ENCODE peak calls at places on chromosomes 12 and 14, in eight cellular contexts. S is A673, G is brain microvascular endothelial cell, M is HAP-1, C is MG63, N is fibroblast of mammary gland, F is psoas muscle, Y is BJ. P is an unnamed sample.

GRCh38 chr12:49055978-49056754 is 4.4 kb downstream of the KMT2D start:
- DNase-seq in N (peak), F (no peak), C (no peak), Y (peak), S (peak), G (peak), M (peak), P (peak)

GRCh38 chr14:58238252-58239247 is 6.1 kb upstream of the PSMA3 start:
- DNase-seq in S (no peak), G (peak), M (no peak), F (no peak), Y (no peak), N (peak), C (no peak), P (no peak)

GRCh38 chr14:49057838-49058510 is 528.2 kb downstream of the RPS29 start:
- DNase-seq in Y (no peak), C (no peak), S (no peak), N (no peak), M (no peak), G (no peak), F (no peak), P (no peak)

GRCh38 chr12:71799105-71799504 is 40.5 kb upstream of the TBC1D15 start:
- DNase-seq in G (peak), C (peak), N (peak), S (peak), Y (no peak), F (no peak), M (no peak), P (peak)

GRCh38 chr12:68451261-68452091 is 119.3 kb upstream of the MDM1 start:
- DNase-seq in N (peak), F (peak), C (peak), G (peak), S (peak), M (no peak), Y (peak), P (peak)

GRCh38 chr12:65022441-65022840 is 98.7 kb downstream of the WIF1 start:
- DNase-seq in C (no peak), Y (no peak), M (no peak), G (no peak), N (no peak), S (no peak), F (no peak), P (no peak)

GRCh38 chr12:91896725-91897515 is 248.7 kb downstream of the BTG1 start:
- DNase-seq in S (no peak), C (no peak), G (no peak), Y (no peak), N (peak), M (no peak), F (peak), P (peak)

GRCh38 chr14:81396108-81396507 is 4.0 kb downstream of the STON2 start:
- DNase-seq in G (no peak), N (peak), F (no peak), Y (no peak), S (peak), M (no peak), C (peak), P (peak)

GRCh38 chr12:94601972-94602517 is 48.3 kb downstream of the TMCC3 start:
- DNase-seq in F (no peak), Y (no peak), G (no peak), S (no peak), C (no peak), N (no peak), M (no peak), P (no peak)

GRCh38 chr12:16148938-16149337 is 128.5 kb downstream of the SLC15A5 start:
- DNase-seq in C (no peak), S (no peak), Y (no peak), F (no peak), M (no peak), N (no peak), G (no peak), P (no peak)

GRCh38 chr12:67453181-67453580 is 184.0 kb downstream of the CAND1 start:
- DNase-seq in Y (no peak), N (no peak), C (no peak), M (no peak), G (no peak), F (no peak), S (no peak), P (no peak)

GRCh38 chr12:123034865-123035264 is 54.4 kb downstream of the ARL6IP4 start:
- DNase-seq in M (no peak), S (peak), F (no peak), N (peak), Y (no peak), G (peak), C (peak), P (peak)

GRCh38 chr12:49662998-49663843 is 39.9 kb downstream of the PRPF40B start:
- DNase-seq in F (peak), N (peak), M (no peak), C (peak), S (peak), Y (peak), G (peak), P (peak)

GRCh38 chr14:38135096-38135495 is 72.6 kb upstream of the SSTR1 start:
- DNase-seq in C (no peak), Y (no peak), N (no peak), F (no peak), M (no peak), S (no peak), G (no peak), P (no peak)

GRCh38 chr12:89919241-89919906 is 210.7 kb upstream of the ATP2B1 start:
- DNase-seq in C (no peak), N (no peak), M (no peak), S (no peak), Y (no peak), G (no peak), F (no peak), P (no peak)

GRCh38 chr14:94598816-94599655 is 13.2 kb upstream of the SERPINA3 start:
- DNase-seq in F (peak), M (peak), Y (peak), N (peak), G (peak), S (peak), C (peak), P (peak)

GRCh38 chr14:96091941-96092411 is 52.8 kb downstream of the C14orf132 start:
- DNase-seq in C (no peak), F (no peak), G (peak), M (no peak), S (no peak), Y (no peak), N (peak), P (no peak)

GRCh38 chr12:111445311-111446043 is 39.8 kb downstream of the SH2B3 start:
- DNase-seq in F (no peak), S (no peak), N (no peak), Y (no peak), C (no peak), G (no peak), M (peak), P (no peak)

GRCh38 chr14:30996892-30997659 is 28.4 kb upstream of the AP4S1 start:
- DNase-seq in S (peak), G (no peak), M (peak), C (no peak), Y (no peak), F (no peak), N (no peak), P (no peak)

GRCh38 chr12:19131020-19131431 is 1.5 kb downstream of the PLEKHA5 start:
- DNase-seq in M (peak), C (peak), S (peak), N (peak), F (no peak), Y (no peak), G (no peak), P (peak)

GRCh38 chr14:69879175-69880047 is at the start of gene SMOC1:
- DNase-seq in F (peak), Y (no peak), S (peak), N (peak), G (peak), M (peak), C (peak), P (no peak)

GRCh38 chr12:77833329-77833728 is 2.6 kb downstream of the NAV3 start:
- DNase-seq in Y (no peak), M (no peak), G (no peak), S (peak), F (no peak), N (no peak), C (no peak), P (no peak)

GRCh38 chr12:131077931-131078391 is 124.3 kb downstream of the ADGRD1 start:
- DNase-seq in F (no peak), G (no peak), Y (no peak), N (no peak), S (no peak), C (no peak), M (no peak), P (no peak)

GRCh38 chr12:20174776-20175175 is 193.6 kb upstream of the PDE3A start:
- DNase-seq in N (peak), G (no peak), M (no peak), S (no peak), C (peak), Y (no peak), F (no peak), P (no peak)

GRCh38 chr12:54054442-54055332 is 1.1 kb downstream of the HOXC4 start:
- DNase-seq in G (no peak), S (peak), F (no peak), M (peak), Y (no peak), N (no peak), C (no peak), P (no peak)

GRCh38 chr14:25537846-25538455 is 488.0 kb upstream of the STXBP6 start:
- DNase-seq in C (peak), Y (no peak), S (peak), M (peak), F (no peak), N (peak), G (no peak), P (no peak)

GRCh38 chr12:54182981-54183380 is 5.8 kb downstream of the SMUG1 start:
- DNase-seq in F (no peak), Y (no peak), C (no peak), M (no peak), G (no peak), S (no peak), N (no peak), P (no peak)

GRCh38 chr14:39446131-39446744 is 14.0 kb upstream of the FBXO33 start:
- DNase-seq in C (no peak), N (no peak), F (no peak), G (no peak), S (no peak), Y (no peak), M (no peak), P (no peak)

GRCh38 chr12:130044991-130045621 is 117.2 kb upstream of the FZD10 start:
- DNase-seq in S (no peak), Y (no peak), C (no peak), G (no peak), N (no peak), M (no peak), F (no peak), P (no peak)

GRCh38 chr14:104547998-104548700 is 31.4 kb upstream of the C14orf180 start:
- DNase-seq in C (no peak), F (no peak), S (no peak), Y (no peak), M (no peak), G (no peak), N (no peak), P (no peak)

GRCh38 chr14:105021656-105022275 is 883 bp upstream of the CDCA4 start:
- DNase-seq in S (peak), G (no peak), N (peak), C (peak), M (peak), Y (no peak), F (peak), P (peak)

GRCh38 chr12:130713581-130713991 is 2.5 kb downstream of the RIMBP2 start:
- DNase-seq in S (peak), Y (no peak), G (no peak), M (no peak), C (no peak), F (no peak), N (no peak), P (no peak)

GRCh38 chr12:44159870-44160269 is 324.0 kb downstream of the TMEM117 start:
- DNase-seq in Y (no peak), N (no peak), F (no peak), M (no peak), C (no peak), S (no peak), G (no peak), P (no peak)

GRCh38 chr12:110436231-110436630 is 13.9 kb downstream of the ARPC3 start:
- DNase-seq in N (peak), G (no peak), C (no peak), F (no peak), S (no peak), M (no peak), Y (no peak), P (no peak)

GRCh38 chr12:110426300-110426910 is 22.9 kb upstream of the ANAPC7 start:
- DNase-seq in N (peak), M (no peak), F (no peak), S (no peak), C (no peak), G (no peak), Y (peak), P (peak)

GRCh38 chr12:110431957-110432587 is 18.1 kb downstream of the ARPC3 start:
- DNase-seq in G (no peak), C (no peak), F (no peak), N (no peak), S (no peak), Y (no peak), M (no peak), P (no peak)
- H3K4me3 ChIP-seq in G (peak), C (peak), F (peak), N (peak), S (peak), Y (peak), M (peak), P (peak)

GRCh38 chr14:99660006-99660566 is 15.2 kb downstream of the HHIPL1 start:
- DNase-seq in S (no peak), M (no peak), C (no peak), F (no peak), Y (no peak), N (no peak), G (no peak), P (no peak)
- H3K4me3 ChIP-seq in S (no peak), M (no peak), C (no peak), F (no peak), Y (no peak), N (no peak), G (no peak), P (no peak)

GRCh38 chr14:75094896-75095295 is 25.5 kb downstream of the ZC2HC1C start:
- DNase-seq in G (no peak), C (no peak), S (no peak), M (no peak), F (no peak), Y (no peak), N (peak), P (peak)

GRCh38 chr14:75092698-75093097 is 23.3 kb downstream of the ZC2HC1C start:
- DNase-seq in M (no peak), G (no peak), F (no peak), Y (no peak), N (no peak), C (no peak), S (no peak), P (no peak)

GRCh38 chr14:75096959-75097358 is 27.5 kb downstream of the ZC2HC1C start:
- DNase-seq in F (peak), Y (no peak), M (no peak), C (no peak), S (no peak), N (no peak), G (no peak), P (no peak)

GRCh38 chr14:75098209-75098608 is 28.6 kb downstream of the NEK9 start:
- DNase-seq in S (no peak), C (no peak), Y (no peak), M (no peak), N (no peak), G (no peak), F (no peak), P (no peak)

GRCh38 chr14:75095690-75096089 is 26.2 kb downstream of the ZC2HC1C start:
- DNase-seq in G (no peak), F (no peak), C (no peak), M (no peak), N (no peak), Y (no peak), S (no peak), P (no peak)
- H3K4me3 ChIP-seq in G (no peak), F (no peak), C (no peak), M (no peak), N (no peak), Y (no peak), S (no peak), P (no peak)

GRCh38 chr12:12609692-12610091 is 2.0 kb upstream of the CREBL2 start:
- DNase-seq in N (no peak), F (no peak), C (no peak), Y (no peak), G (no peak), M (no peak), S (no peak), P (no peak)

GRCh38 chr12:12612403-12612802 is 727 bp downstream of the CREBL2 start:
- DNase-seq in S (peak), G (peak), Y (no peak), F (no peak), M (peak), C (peak), N (peak), P (peak)

GRCh38 chr12:12613334-12613733 is 1.7 kb downstream of the CREBL2 start:
- DNase-seq in C (no peak), S (no peak), N (no peak), G (no peak), F (no peak), M (no peak), Y (no peak), P (no peak)

GRCh38 chr12:12610711-12611110 is 965 bp upstream of the CREBL2 start:
- DNase-seq in N (no peak), S (no peak), Y (no peak), C (no peak), G (no peak), M (no peak), F (no peak), P (no peak)

GRCh38 chr12:12611512-12612306 is at the start of gene CREBL2:
- DNase-seq in N (peak), G (peak), S (peak), C (peak), F (peak), M (peak), Y (peak), P (peak)
- H3K4me3 ChIP-seq in N (peak), G (peak), S (peak), C (peak), F (peak), M (peak), Y (peak), P (peak)

DNA sequence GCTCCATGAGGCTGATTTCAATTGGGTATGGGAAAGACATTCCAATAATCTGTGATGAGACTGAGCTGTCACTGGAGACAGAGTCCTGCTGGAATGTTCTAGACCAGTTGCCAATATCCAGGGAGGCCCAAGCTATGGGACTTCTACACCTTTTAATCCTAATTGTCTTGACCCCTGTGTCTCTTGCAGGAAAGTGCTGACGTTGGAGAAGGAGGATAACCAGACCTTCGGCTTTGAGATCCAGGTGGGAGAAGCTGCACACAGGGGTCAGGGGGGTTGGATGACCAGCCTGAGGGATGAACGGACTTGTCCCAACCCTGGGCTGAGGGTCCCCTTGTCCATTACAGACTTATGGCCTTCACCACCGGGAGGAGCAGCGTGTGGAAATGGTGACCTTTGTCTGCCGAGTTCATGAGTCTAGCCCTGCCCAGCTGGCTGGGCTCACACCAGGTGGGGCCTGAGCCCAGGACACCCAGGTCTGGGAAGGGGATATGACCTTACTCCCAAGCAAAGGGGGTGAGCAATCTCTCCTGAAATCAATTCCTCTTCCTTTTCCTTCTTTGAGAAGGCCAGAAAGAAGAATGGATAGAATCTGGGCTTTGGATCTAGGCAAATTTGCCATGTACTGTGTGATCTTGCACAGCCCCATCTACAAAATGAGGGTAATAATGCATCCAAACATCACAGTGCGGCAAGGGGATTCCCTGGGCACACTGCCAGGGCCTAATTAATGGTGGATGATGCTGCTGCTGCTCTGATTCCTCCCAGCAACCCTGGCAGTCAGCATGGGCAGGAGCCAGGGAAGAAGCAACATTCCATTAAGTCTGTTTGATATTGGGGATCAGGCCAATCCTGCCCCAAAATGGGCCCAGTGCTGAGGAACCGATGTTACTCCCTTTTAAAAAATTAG is 4.2 kb downstream of the TAMALIN start:
- DNase-seq in S (peak), G (no peak), Y (no peak), F (no peak), N (no peak), M (no peak), C (no peak), P (no peak)
- H3K4me3 ChIP-seq in S (no peak), G (peak), Y (no peak), F (peak), N (peak), M (no peak), C (no peak), P (no peak)

GRCh38 chr12:132314516-132315233 is 14.7 kb downstream of the GALNT9 start:
- DNase-seq in G (no peak), C (no peak), S (no peak), N (no peak), M (no peak), Y (no peak), F (no peak), P (no peak)

GRCh38 chr12:132316497-132317232 is 12.7 kb downstream of the GALNT9 start:
- DNase-seq in G (no peak), Y (no peak), C (no peak), M (no peak), S (no peak), F (peak), N (no peak), P (no peak)

GRCh38 chr12:132314035-132314434 is 15.4 kb downstream of the GALNT9 start:
- DNase-seq in N (no peak), F (no peak), G (no peak), Y (no peak), S (no peak), C (no peak), M (no peak), P (no peak)

GRCh38 chr12:132315951-132316350 is 13.4 kb downstream of the GALNT9 start:
- DNase-seq in M (no peak), S (no peak), G (no peak), Y (no peak), F (peak), N (no peak), C (no peak), P (no peak)

GRCh38 chr12:132315507-132315906 is 13.9 kb downstream of the GALNT9 start:
- DNase-seq in G (no peak), C (no peak), Y (no peak), F (peak), M (no peak), N (no peak), S (no peak), P (no peak)
- H3K4me3 ChIP-seq in G (no peak), C (no peak), Y (no peak), F (no peak), M (no peak), N (no peak), S (no peak), P (no peak)